ENCODE peak calls at places on chromosomes 6 and 20, in four cellular contexts. O is H1, M is GM12878, B is GM12891. A is an unnamed sample.

GRCh38 chr6:37362101-37362823 is 8.5 kb downstream of the RNF8 start:
- DNase-seq in O (no peak), M (no peak), B (no peak), A (no peak)

GRCh38 chr6:143397229-143398222 is 53.0 kb downstream of the ADAT2 start:
- DNase-seq in O (no peak), M (no peak), B (no peak), A (no peak)

GRCh38 chr20:32476684-32477593 is 108.2 kb downstream of the NOL4L start:
- DNase-seq in O (no peak), M (no peak), B (no peak), A (no peak)

GRCh38 chr6:10505529-10505928 is 15.6 kb upstream of the GCNT2 start:
- DNase-seq in O (no peak), M (no peak), B (no peak), A (no peak)

GRCh38 chr20:64065973-64066341 is 3.0 kb downstream of the TCEA2 start:
- DNase-seq in O (no peak), M (peak), B (peak), A (peak)

GRCh38 chr6:36829919-36830544 is 9.2 kb downstream of the CPNE5 start:
- DNase-seq in O (no peak), M (no peak), B (no peak), A (no peak)

GRCh38 chr6:10237284-10238043 is 177.4 kb downstream of the TFAP2A start:
- DNase-seq in O (no peak), M (no peak), B (no peak), A (no peak)

GRCh38 chr6:166862287-166862977 is 93.9 kb downstream of the RNASET2 start:
- DNase-seq in O (peak), M (no peak), B (peak), A (peak)

GRCh38 chr6:76684881-76685280 is 612.4 kb upstream of the IMPG1 start:
- DNase-seq in O (no peak), M (no peak), B (no peak), A (no peak)

GRCh38 chr6:57257911-57258541 is 35.9 kb upstream of the RAB23 start:
- DNase-seq in O (no peak), M (no peak), B (no peak), A (no peak)

GRCh38 chr20:58399926-58400325 is 10.9 kb downstream of the VAPB start:
- DNase-seq in O (no peak), M (no peak), B (no peak), A (no peak)

GRCh38 chr6:151731313-151731712 is 76.2 kb upstream of the ESR1 start:
- DNase-seq in O (no peak), M (no peak), B (no peak), A (no peak)

GRCh38 chr6:136784271-136784664 is 8.0 kb downstream of the MAP3K5 start:
- DNase-seq in O (no peak), M (no peak), B (no peak), A (no peak)

GRCh38 chr6:150153905-150154492 is 11.2 kb downstream of the PPP1R14C start:
- DNase-seq in O (no peak), M (no peak), B (no peak), A (no peak)

GRCh38 chr6:157283900-157284737 is 39.2 kb downstream of the TMEM242 start:
- DNase-seq in O (no peak), M (no peak), B (no peak), A (no peak)

GRCh38 chr20:23019403-23019802 is 15.7 kb upstream of the SSTR4 start:
- DNase-seq in O (no peak), M (no peak), B (no peak), A (no peak)

GRCh38 chr6:135285165-135285564 is 104.1 kb downstream of the MYB start:
- DNase-seq in O (no peak), M (no peak), B (no peak), A (no peak)

GRCh38 chr6:32169211-32169610 is 4.8 kb downstream of the EGFL8 start:
- DNase-seq in O (no peak), M (no peak), B (no peak), A (no peak)

GRCh38 chr20:11972478-11972877 is 54.8 kb downstream of the BTBD3 start:
- DNase-seq in O (no peak), M (no peak), B (no peak), A (no peak)

DNA sequence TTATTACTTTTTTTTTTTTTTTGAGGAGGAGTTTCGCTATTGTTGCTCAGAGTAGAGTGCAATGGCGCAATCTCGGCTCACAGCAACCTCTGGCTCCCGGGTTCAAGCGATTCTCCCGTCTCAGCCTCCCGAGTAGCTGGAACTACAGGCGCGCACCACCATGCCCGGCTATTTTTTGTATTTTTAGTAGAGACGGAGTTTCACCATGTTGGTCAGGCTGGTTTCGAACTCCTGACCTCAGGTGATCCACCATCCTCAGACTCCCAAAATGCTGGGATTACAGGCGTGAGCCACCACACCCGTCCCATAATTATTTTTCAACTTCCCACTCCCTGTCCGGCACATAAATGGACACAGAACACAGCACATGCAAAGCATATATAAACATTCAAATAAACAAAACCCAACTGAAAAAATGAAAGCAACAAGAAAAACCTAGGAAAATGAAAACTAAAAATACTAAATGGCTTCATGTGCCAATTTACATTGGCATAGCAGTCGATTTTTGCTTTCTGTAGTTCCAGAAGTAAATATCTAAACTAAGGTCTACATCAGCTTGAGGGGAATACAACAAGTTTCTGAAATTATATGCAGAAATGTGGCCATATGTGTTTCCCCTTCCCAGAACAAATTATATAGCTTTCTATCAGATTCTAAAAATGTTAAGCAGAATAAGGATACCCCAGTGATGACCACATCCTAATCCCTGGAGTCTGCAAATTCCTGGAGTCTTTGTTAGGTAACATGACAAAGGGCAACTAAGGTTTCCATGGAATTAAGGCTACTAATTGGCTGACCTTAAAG is 113.9 kb downstream of the HFE start:
- DNase-seq in O (no peak), M (no peak), B (no peak), A (no peak)
- TF ChIP-seq POLR2AphosphoS5 in O (peak), M (no peak), B (no peak), A (no peak)

GRCh38 chr6:17101422-17102257 is at the start of gene STMND1:
- DNase-seq in O (peak), M (no peak), B (no peak), A (peak)
- TF ChIP-seq POLR2A in O (no peak), M (no peak), B (no peak), A (no peak)

DNA sequence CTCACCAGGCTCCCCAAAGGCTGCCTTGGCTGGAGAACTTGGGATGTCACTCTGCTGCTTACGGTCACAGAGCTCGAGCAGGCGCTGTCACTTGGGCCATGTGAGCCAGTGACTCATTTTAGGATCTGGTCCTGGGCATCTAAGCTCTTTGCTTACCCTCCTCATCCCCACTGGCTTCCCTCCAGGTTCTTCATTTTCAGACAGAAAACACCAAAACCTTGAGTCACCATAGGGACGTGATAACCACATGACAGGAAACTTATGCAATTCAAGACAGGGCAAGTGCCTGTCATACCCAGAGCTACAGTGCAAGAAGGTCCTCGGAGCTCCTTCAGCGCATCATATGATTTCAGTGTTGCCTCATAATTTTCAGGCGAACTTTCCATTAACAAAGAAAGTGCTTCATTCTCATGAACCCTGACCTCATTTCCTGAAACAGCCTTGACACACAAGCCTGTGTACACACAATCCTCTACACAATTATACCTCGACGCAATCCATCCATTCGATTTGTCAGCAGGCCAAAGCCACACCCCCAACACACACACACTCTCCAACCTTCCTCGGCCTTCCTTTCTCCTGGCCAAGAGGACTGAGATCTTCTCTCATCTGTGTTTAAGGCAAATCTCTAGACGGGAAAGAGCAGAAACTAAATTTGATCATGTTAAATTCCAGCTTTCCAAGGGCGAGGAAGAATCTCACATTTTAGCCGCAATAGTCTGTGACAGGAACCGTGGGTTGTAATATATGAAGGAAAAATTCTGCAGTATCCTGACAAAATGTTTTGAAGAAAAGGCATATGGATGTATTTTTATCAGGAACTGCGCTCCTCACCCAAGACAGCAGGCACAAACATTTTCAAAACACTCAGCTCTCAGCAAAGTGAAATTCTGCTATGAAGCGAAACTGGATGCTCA is 25.3 kb downstream of the TBC1D7 start:
- DNase-seq in O (peak), M (peak), B (peak), A (peak)
- TF ChIP-seq TAF1 in O (no peak), M (no peak), B (no peak), A (no peak)

GRCh38 chr20:9597547-9597946 is 83.2 kb downstream of the LAMP5 start:
- DNase-seq in O (no peak), M (no peak), B (no peak), A (no peak)
- TF ChIP-seq POLR2AphosphoS5 in O (no peak), M (no peak), B (no peak), A (no peak)

DNA sequence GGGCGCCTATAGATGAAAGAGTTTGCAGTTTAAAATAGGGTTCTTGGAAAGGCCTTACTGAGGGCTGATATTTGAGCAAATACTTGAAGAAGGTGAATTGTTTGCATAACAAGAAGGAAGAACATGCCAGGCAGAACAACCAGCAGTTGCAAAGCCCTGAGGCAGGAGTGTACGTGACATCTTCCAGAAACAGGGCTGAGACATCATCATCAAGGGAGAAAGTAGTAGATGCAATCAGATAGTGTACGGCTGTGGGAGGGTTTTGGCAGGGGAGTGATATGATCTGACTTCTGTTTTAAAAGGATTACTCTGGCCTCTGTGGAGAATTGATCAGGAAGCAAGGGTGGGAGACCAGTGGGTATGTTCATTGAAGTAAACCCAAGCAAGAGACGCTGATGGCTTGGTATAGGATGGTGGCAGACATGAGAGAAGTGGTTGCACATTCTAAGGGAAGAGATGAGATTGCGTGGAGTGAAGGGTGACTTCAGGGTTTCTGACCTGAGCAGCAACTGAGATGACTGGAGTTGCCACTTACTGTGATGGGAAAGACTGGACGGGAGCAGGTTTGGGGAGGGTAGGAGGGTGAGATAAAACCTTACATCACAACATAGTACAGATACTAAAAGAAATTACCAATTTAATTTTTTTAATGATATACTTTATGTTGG is 28.8 kb downstream of the RIOK1 start:
- DNase-seq in O (no peak), M (no peak), B (no peak), A (no peak)
- TF ChIP-seq POLR2A in O (no peak), M (no peak), B (peak), A (no peak)

DNA sequence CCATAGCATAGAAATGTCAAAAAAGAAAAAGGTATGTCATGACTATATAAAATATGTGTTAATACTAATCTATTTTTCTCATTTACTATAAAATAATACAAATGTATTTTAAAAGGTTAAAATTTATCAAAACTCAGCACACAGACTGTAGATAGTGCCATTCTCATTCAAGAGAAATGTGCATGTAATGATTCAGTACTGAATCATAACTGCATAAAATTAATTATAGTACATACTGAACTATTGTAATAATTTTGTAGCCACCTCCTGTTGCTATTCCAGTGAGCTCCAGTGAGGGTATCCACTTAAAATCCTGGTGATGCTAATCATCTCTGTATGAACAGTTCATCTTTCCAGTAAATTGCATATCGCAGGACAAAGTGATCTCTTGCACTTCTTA is 82.8 kb downstream of the HMGCLL1 start:
- DNase-seq in O (no peak), M (no peak), B (no peak), A (no peak)
- TF ChIP-seq TAF1 in O (no peak), M (no peak), B (no peak), A (no peak)

A was measured in GM12892.